ENCODE peak calls at places on chromosomes 12 and 14, in four cellular contexts. I is MM.1S, E is choroid plexus epithelial cell, A is EH. F is an unnamed sample.

GRCh38 chr12:16027012-16027411 is 115.9 kb downstream of the DERA start:
- DNase-seq in I (no peak), E (no peak), A (peak; percentile 49), F (peak; percentile 27)

GRCh38 chr14:70655110-70655826 is 13.6 kb downstream of the TTC9 start:
- DNase-seq in I (peak; percentile 19), E (peak; percentile 10), A (no peak), F (no peak)

GRCh38 chr12:6827982-6828670 is at the start of gene P3H3:
- DNase-seq in I (no peak), E (peak; percentile 39), A (peak; percentile 67), F (peak; percentile 49)

GRCh38 chr12:57883057-57883456 is 36.5 kb upstream of the CTDSP2 start:
- DNase-seq in I (no peak), E (no peak), A (no peak), F (no peak)

GRCh38 chr12:94670075-94670474 is 19.7 kb upstream of the TMCC3 start:
- DNase-seq in I (no peak), E (no peak), A (no peak), F (no peak)

GRCh38 chr14:104151546-104152245 is 13.3 kb downstream of the KIF26A start:
- DNase-seq in I (no peak), E (no peak), A (no peak), F (no peak)

GRCh38 chr12:117152793-117153775 is 37.2 kb downstream of the FBXO21 start:
- DNase-seq in I (no peak), E (no peak), A (no peak), F (no peak)

GRCh38 chr12:51821423-51822260 is 26.9 kb downstream of the FIGNL2 start:
- DNase-seq in I (no peak), E (no peak), A (no peak), F (no peak)

GRCh38 chr12:104374071-104374470 is 70.5 kb downstream of the EID3 start:
- DNase-seq in I (no peak), E (no peak), A (no peak), F (no peak)

GRCh38 chr12:62170241-62170640 is 90.0 kb upstream of the USP15 start:
- DNase-seq in I (no peak), E (no peak), A (no peak), F (no peak)

GRCh38 chr14:84340938-84341337 is 1189.0 kb upstream of the FLRT2 start:
- DNase-seq in I (no peak), E (no peak), A (no peak), F (peak; percentile 28)

GRCh38 chr12:69991683-69992297 is 166.8 kb downstream of the MYRFL start:
- DNase-seq in I (no peak), E (no peak), A (no peak), F (no peak)

GRCh38 chr12:48744251-48745008 is 27.9 kb upstream of the CCNT1 start:
- DNase-seq in I (peak; percentile 87), E (no peak), A (no peak), F (no peak)

GRCh38 chr12:23399402-23399933 is 550.0 kb downstream of the SOX5 start:
- DNase-seq in I (no peak), E (no peak), A (no peak), F (no peak)

GRCh38 chr12:111436266-111436665 is 30.5 kb downstream of the SH2B3 start:
- DNase-seq in I (no peak), E (no peak), A (no peak), F (no peak)

GRCh38 chr12:23585156-23585781 is 364.2 kb downstream of the SOX5 start:
- DNase-seq in I (no peak), E (no peak), A (no peak), F (no peak)

GRCh38 chr14:49249022-49249421 is 337.2 kb downstream of the RPS29 start:
- DNase-seq in I (no peak), E (no peak), A (peak; percentile 5), F (no peak)

GRCh38 chr12:1013618-1014489 is 22.8 kb downstream of the ERC1 start:
- DNase-seq in I (no peak), E (peak; percentile 91), A (peak; percentile 87), F (peak; percentile 70)

GRCh38 chr14:37142835-37143499 is 29.4 kb downstream of the SLC25A21 start:
- DNase-seq in I (no peak), E (peak; percentile 49), A (peak; percentile 58), F (peak; percentile 17)

GRCh38 chr12:46489951-46490388 is 117.4 kb upstream of the SLC38A2 start:
- DNase-seq in I (no peak), E (no peak), A (no peak), F (no peak)

GRCh38 chr12:50637870-50638481 is 125.9 kb upstream of the ATF1 start:
- DNase-seq in I (peak; percentile 56), E (peak; percentile 79), A (peak; percentile 62), F (peak; percentile 70)

GRCh38 chr12:46153267-46153872 is 115.5 kb downstream of the SLC38A1 start:
- DNase-seq in I (peak; percentile 45), E (peak; percentile 57), A (peak; percentile 40), F (peak; percentile 55)

GRCh38 chr14:38837333-38838048 is 265.5 kb downstream of the SEC23A start:
- DNase-seq in I (no peak), E (no peak), A (no peak), F (no peak)

GRCh38 chr12:3061129-3061857 is 15.9 kb upstream of the TSPAN9 start:
- DNase-seq in I (no peak), E (peak; percentile 66), A (peak; percentile 79), F (peak; percentile 73)

GRCh38 chr12:57236224-57236924 is 6.9 kb downstream of the SHMT2 start:
- DNase-seq in I (no peak), E (no peak), A (no peak), F (no peak)

GRCh38 chr12:57726151-57726883 is 12.2 kb downstream of the AGAP2 start:
- DNase-seq in I (peak; percentile 72), E (peak; percentile 82), A (peak; percentile 90), F (peak; percentile 87)

GRCh38 chr12:119990382-119990874 is 1.4 kb downstream of the BICDL1 start:
- DNase-seq in I (no peak), E (no peak), A (no peak), F (no peak)

GRCh38 chr12:19131020-19131431 is 1.5 kb downstream of the PLEKHA5 start:
- DNase-seq in I (no peak), E (peak; percentile 60), A (peak; percentile 51), F (peak; percentile 86)

GRCh38 chr14:66422019-66422946 is 63.9 kb upstream of the CCDC196 start:
- DNase-seq in I (no peak), E (no peak), A (no peak), F (no peak)

GRCh38 chr14:34502826-34503225 is 36.7 kb downstream of the EAPP start:
- DNase-seq in I (no peak), E (peak; percentile 85), A (peak; percentile 68), F (peak; percentile 37)

GRCh38 chr12:54374555-54375257 is 9.8 kb downstream of the ZNF385A start:
- DNase-seq in I (no peak), E (no peak), A (no peak), F (no peak)

GRCh38 chr14:59918824-59919581 is 941 bp upstream of the LRRC9 start:
- DNase-seq in I (no peak), E (peak; percentile 65), A (peak; percentile 34), F (peak; percentile 20)

GRCh38 chr14:39434401-39434800 is 2.2 kb upstream of the FBXO33 start:
- DNase-seq in I (no peak), E (no peak), A (no peak), F (no peak)

F was measured in fibroblast of villous mesenchyme.